ENCODE peak calls at places on chromosomes 4 and X, in seven cellular contexts. One of them, this sample, is unnamed. For H3K4me1, the result is how much of the 10 kb centered on the place peaks cover.

GRCh38 chr4:168390041-168390440 is 71.5 kb upstream of the DDX60 start:
- DNase-seq in A673: no peak
- DNase-seq in GM23338: no peak
- DNase-seq in hepatocyte: no peak
- DNase-seq in mammary epithelial cell: no peak
- DNase-seq in fibroblast of lung: no peak
- DNase-seq in GM23248: no peak
- DNase-seq in this sample: no peak

GRCh38 chrX:134520860-134521390 is 61.0 kb downstream of the HPRT1 start:
- DNase-seq in A673: peak
- DNase-seq in GM23338: peak
- DNase-seq in hepatocyte: peak
- DNase-seq in mammary epithelial cell: peak
- DNase-seq in fibroblast of lung: peak
- DNase-seq in GM23248: peak
- DNase-seq in this sample: peak

GRCh38 chr4:78545275-78546246 is 6.0 kb upstream of the ANXA3 start:
- DNase-seq in A673: no peak
- DNase-seq in GM23338: no peak
- DNase-seq in hepatocyte: no peak
- DNase-seq in mammary epithelial cell: peak
- DNase-seq in fibroblast of lung: peak
- DNase-seq in GM23248: peak
- DNase-seq in this sample: no peak

GRCh38 chrX:109862386-109862910 is 129.4 kb upstream of the ACSL4 start:
- DNase-seq in A673: no peak
- DNase-seq in GM23338: no peak
- DNase-seq in hepatocyte: no peak
- DNase-seq in mammary epithelial cell: peak
- DNase-seq in fibroblast of lung: no peak
- DNase-seq in GM23248: no peak
- DNase-seq in this sample: no peak

GRCh38 chr4:99861120-99861905 is 32.9 kb downstream of the LAMTOR3 start:
- DNase-seq in A673: no peak
- DNase-seq in GM23338: no peak
- DNase-seq in hepatocyte: no peak
- DNase-seq in mammary epithelial cell: peak
- DNase-seq in fibroblast of lung: no peak
- DNase-seq in GM23248: no peak
- DNase-seq in this sample: no peak

GRCh38 chr4:8099981-8100464 is 58.6 kb downstream of the ABLIM2 start:
- DNase-seq in A673: no peak
- DNase-seq in GM23338: no peak
- DNase-seq in hepatocyte: no peak
- DNase-seq in mammary epithelial cell: no peak
- DNase-seq in fibroblast of lung: no peak
- DNase-seq in GM23248: no peak
- DNase-seq in this sample: no peak

GRCh38 chr4:103786014-103786413 is 66.2 kb upstream of the TACR3 start:
- DNase-seq in A673: peak
- DNase-seq in GM23338: peak
- DNase-seq in hepatocyte: peak
- DNase-seq in mammary epithelial cell: peak
- DNase-seq in fibroblast of lung: peak
- DNase-seq in GM23248: peak
- DNase-seq in this sample: peak

GRCh38 chr4:105978684-105979296 is 83.5 kb downstream of the NPNT start:
- DNase-seq in A673: peak
- DNase-seq in GM23338: no peak
- DNase-seq in hepatocyte: no peak
- DNase-seq in mammary epithelial cell: peak
- DNase-seq in fibroblast of lung: peak
- DNase-seq in GM23248: peak
- DNase-seq in this sample: no peak

GRCh38 chr4:165208741-165209388 is 1.5 kb downstream of the KLHL2 start:
- DNase-seq in A673: peak
- DNase-seq in GM23338: no peak
- DNase-seq in hepatocyte: no peak
- DNase-seq in mammary epithelial cell: peak
- DNase-seq in fibroblast of lung: no peak
- DNase-seq in GM23248: no peak
- DNase-seq in this sample: no peak

DNA sequence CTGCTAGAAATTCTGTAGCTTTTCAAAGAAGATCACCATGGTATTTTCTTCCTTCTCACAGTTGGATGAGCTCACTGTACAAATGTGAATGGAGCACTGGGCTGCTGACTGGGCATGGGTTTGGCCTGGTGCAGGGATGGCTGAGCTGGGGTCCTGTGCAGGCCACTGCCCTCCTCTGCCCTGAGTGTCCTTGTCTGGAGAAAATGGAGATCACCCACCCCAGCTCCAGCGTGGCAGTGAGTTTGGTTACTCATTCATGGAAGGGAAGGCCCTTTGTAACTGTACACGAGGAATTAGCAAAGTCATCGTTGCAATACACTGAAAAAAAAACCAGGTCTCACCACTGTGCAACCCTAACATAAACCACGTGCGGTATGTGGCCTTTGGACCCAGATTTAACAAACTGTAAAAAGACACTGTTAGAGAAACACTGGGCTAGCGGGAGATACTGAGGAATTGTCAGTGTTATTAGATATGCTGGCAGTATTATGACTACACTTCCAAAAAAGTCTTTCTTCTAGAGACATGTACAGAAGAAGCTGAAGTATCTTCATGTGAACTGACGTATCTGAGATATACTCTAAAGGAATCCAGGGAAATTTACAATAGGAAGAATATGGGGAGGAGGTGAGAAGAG is 16.1 kb upstream of the TBC1D14 start:
- DNase-seq in A673: no peak
- DNase-seq in GM23338: no peak
- DNase-seq in hepatocyte: peak
- DNase-seq in mammary epithelial cell: no peak
- DNase-seq in fibroblast of lung: peak
- DNase-seq in GM23248: peak
- DNase-seq in this sample: no peak
- H3K4me1 ChIP-seq in A673: under half
- H3K4me1 ChIP-seq in GM23338: under half
- H3K4me1 ChIP-seq in hepatocyte: under half
- H3K4me1 ChIP-seq in mammary epithelial cell: under half
- H3K4me1 ChIP-seq in fibroblast of lung: under half
- H3K4me1 ChIP-seq in GM23248: under half
- H3K4me1 ChIP-seq in this sample: under half

DNA sequence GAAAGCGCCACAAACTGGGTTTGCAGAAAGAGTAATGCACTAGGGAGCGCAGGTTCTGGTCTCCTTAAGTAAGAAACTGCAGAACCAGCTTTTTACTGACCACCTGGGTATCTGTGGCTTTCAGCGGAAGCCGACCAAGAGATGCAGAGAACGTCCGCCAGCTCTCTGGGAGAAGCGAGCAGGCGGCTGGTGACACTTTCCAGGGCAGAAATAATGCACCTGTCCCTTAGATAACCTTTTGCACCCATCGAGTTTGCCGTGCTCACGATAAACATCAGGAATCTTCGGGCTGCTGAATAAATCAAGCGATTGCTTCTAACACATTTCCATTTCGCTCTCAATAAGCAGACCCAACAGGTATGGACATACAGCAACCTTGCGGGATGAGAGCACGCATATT is 3.5 kb downstream of the ATOH1 start:
- DNase-seq in A673: no peak
- DNase-seq in GM23338: peak
- DNase-seq in hepatocyte: no peak
- DNase-seq in mammary epithelial cell: no peak
- DNase-seq in fibroblast of lung: no peak
- DNase-seq in GM23248: no peak
- DNase-seq in this sample: peak
- TF ChIP-seq EZH2 in A673: peak
- TF ChIP-seq EZH2 in GM23338: peak
- TF ChIP-seq EZH2 in hepatocyte: peak
- TF ChIP-seq EZH2 in mammary epithelial cell: no peak
- TF ChIP-seq EZH2 in fibroblast of lung: no peak
- TF ChIP-seq EZH2 in GM23248: no peak
- TF ChIP-seq EZH2 in this sample: peak

GRCh38 chr4:128284317-128284716 is 3.3 kb downstream of the PGRMC2 start:
- DNase-seq in A673: no peak
- DNase-seq in GM23338: no peak
- DNase-seq in hepatocyte: no peak
- DNase-seq in mammary epithelial cell: no peak
- DNase-seq in fibroblast of lung: no peak
- DNase-seq in GM23248: no peak
- DNase-seq in this sample: no peak
- H3K4me1 ChIP-seq in A673: under half
- H3K4me1 ChIP-seq in GM23338: under half
- H3K4me1 ChIP-seq in hepatocyte: under half
- H3K4me1 ChIP-seq in mammary epithelial cell: under half
- H3K4me1 ChIP-seq in fibroblast of lung: under half
- H3K4me1 ChIP-seq in GM23248: under half
- H3K4me1 ChIP-seq in this sample: under half

DNA sequence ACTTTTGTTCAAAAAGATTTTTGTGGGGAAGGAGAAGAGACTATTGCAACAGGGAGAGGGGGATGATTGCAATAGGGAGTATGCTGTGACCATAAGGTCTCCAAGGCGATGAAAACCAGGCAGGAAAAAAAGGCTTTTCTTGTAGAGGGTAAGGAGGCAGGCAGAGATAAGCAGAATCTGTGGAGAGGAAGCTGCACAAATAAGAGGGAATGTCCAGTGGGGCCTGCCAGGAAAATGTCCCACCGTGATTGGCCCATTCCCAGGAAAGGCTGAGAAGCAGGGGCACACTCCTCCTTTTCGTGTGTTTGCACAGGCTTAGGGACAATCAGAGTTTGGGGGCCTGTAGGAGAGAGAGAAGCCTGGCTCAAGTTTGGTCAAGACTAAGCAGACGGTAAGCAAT is 29.1 kb downstream of the SPACA5 start:
- DNase-seq in A673: no peak
- DNase-seq in GM23338: no peak
- DNase-seq in hepatocyte: no peak
- DNase-seq in mammary epithelial cell: no peak
- DNase-seq in fibroblast of lung: no peak
- DNase-seq in GM23248: no peak
- DNase-seq in this sample: no peak
- TF ChIP-seq EZH2 in A673: no peak
- TF ChIP-seq EZH2 in GM23338: no peak
- TF ChIP-seq EZH2 in hepatocyte: no peak
- TF ChIP-seq EZH2 in mammary epithelial cell: no peak
- TF ChIP-seq EZH2 in fibroblast of lung: no peak
- TF ChIP-seq EZH2 in GM23248: no peak
- TF ChIP-seq EZH2 in this sample: no peak

This sample was measured in neural progenitor cell.